ENCODE peak calls at places on chromosomes 3 and 15, in six cellular contexts. S is AG10803, A is fibroblast of villous mesenchyme, L is AG04449, Y is HL-60, Z is A549. Q is an unnamed sample.

GRCh38 chr3:13111173-13111873 is 38.1 kb upstream of the IQSEC1 start:
- DNase-seq in L (no peak), Y (no peak), Z (no peak), A (no peak), S (no peak), Q (no peak)

GRCh38 chr15:85854345-85855097 is 59.8 kb upstream of the KLHL25 start:
- DNase-seq in A (peak; percentile 58), S (peak; percentile 60), Z (peak; percentile 76), Y (peak; percentile 52), L (no peak), Q (peak; percentile 62)

GRCh38 chr15:86541540-86541939 is 461.9 kb downstream of the AGBL1 start:
- DNase-seq in A (no peak), Y (no peak), L (no peak), Z (no peak), S (no peak), Q (no peak)

GRCh38 chr3:23656199-23656598 is 149.6 kb upstream of the UBE2E1 start:
- DNase-seq in A (no peak), Z (no peak), S (no peak), L (no peak), Y (no peak), Q (no peak)

GRCh38 chr15:93515256-93516044 is 426.4 kb upstream of the RGMA start:
- DNase-seq in Z (no peak), Y (no peak), L (no peak), A (no peak), S (no peak), Q (no peak)

GRCh38 chr3:108602249-108602934 is 12.9 kb downstream of the DZIP3 start:
- DNase-seq in Y (no peak), S (no peak), L (no peak), A (no peak), Z (no peak), Q (no peak)

GRCh38 chr3:196344663-196345062 is 6.5 kb upstream of the TM4SF19 start:
- DNase-seq in S (no peak), A (no peak), Z (no peak), L (no peak), Y (peak; percentile 74), Q (no peak)

GRCh38 chr3:149600619-149601018 is 57.2 kb downstream of the WWTR1 start:
- DNase-seq in Z (no peak), Y (no peak), A (no peak), S (no peak), L (no peak), Q (no peak)

GRCh38 chr3:110526732-110527727 is 544.6 kb upstream of the NECTIN3 start:
- DNase-seq in A (peak; percentile 94), L (peak; percentile 85), Y (no peak), S (peak; percentile 95), Z (peak; percentile 44), Q (no peak)

GRCh38 chr3:142000341-142000870 is 124.0 kb downstream of the ATP1B3 start:
- DNase-seq in S (peak; percentile 23), A (no peak), Z (no peak), L (no peak), Y (no peak), Q (no peak)

GRCh38 chr3:170689218-170689874 is 103.5 kb upstream of the SLC7A14 start:
- DNase-seq in L (peak; percentile 87), Y (no peak), Z (peak; percentile 37), A (peak; percentile 64), S (peak; percentile 97), Q (no peak)

GRCh38 chr15:72778796-72779195 is 4.8 kb downstream of the ADPGK start:
- DNase-seq in L (no peak), Y (no peak), Z (no peak), A (peak; percentile 56), S (no peak), Q (no peak)

GRCh38 chr3:56389213-56389830 is 78.9 kb downstream of the ERC2 start:
- DNase-seq in L (no peak), Z (no peak), A (no peak), S (no peak), Y (no peak), Q (no peak)

GRCh38 chr15:42282344-42282743 is 9.1 kb upstream of the TMEM87A start:
- DNase-seq in L (no peak), Z (no peak), A (no peak), Y (no peak), S (no peak), Q (no peak)

DNA sequence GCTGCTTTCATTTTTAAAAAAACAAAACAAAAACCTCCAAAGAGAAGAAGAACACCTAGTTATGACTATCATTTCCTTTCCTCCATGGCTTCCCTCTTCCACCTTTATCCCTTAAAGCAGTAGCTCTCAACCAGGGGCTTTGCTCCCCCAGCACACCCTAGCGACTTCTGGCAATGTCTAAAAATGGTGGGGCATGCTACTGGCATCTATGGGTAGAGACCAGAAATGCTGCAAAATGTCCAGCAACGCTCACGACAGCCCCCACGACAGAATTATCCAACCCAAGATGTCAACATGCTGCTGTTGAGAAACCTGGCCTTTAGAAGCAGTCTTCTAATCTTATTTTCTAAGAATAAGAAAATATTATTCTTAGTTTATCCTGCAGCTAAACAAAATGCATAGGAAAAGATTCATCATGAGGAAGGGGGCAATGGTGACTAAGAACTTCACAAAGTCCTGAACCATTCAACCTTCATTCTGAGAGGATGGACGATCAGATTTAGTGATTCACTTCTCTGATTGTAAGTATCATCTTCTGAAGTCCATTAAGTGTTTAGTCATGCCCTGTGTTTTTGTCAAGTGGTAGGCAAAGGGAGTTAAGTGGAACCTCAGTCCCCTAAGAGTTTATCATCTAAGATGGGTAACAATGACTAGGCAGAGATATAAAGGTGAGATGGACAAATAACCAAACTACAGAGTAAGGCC is 81.7 kb downstream of the CCNL1 start:
- DNase-seq in S (no peak), Y (no peak), Z (no peak), A (no peak), L (no peak), Q (no peak)
- TF ChIP-seq CTCF in S (peak; percentile 2), Y (no peak), Z (no peak), A (no peak), L (no peak), Q (no peak)

DNA sequence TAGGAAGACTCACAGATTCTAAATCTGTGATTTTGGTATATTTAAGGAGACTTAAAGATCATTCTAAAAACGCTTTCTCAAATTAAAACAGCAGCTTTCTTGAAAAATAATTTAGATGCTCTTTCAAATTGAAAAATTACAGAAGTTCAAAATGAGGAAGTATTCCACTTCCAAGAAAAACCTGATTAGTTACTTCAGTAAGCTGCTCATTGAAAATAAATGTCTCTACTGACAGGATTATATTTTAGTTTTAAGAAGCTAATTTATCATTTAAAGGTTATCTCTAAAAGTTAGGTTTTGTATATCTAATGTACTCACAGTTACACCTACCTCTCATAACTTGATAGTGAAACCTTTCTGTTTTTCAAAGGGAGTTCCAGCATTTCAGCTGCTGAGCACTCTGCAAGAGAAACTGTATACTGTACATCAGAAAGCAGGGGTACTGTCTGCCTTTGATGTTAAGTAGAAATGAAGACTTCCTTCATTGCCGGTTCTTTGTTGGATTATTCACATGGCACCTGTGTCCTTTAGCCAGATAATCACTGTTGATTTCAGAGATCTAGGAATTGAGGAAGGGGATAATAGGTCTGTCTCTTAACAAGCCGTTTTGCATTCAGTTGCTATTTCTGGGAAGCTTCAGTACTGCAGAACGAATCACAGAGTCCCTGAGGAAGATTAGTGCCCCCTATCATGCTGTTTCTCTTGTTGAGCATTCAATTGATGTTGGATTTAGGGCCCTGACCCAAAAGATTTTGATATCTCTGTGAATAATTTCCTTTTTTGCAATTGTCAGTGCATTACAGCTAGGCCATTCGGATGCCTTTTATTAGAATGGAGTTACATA is 161.7 kb downstream of the TCF12 start:
- DNase-seq in A (no peak), L (no peak), Y (no peak), S (no peak), Z (no peak), Q (no peak)
- TF ChIP-seq CTCF in A (no peak), L (no peak), Y (no peak), S (no peak), Z (no peak), Q (no peak)

DNA sequence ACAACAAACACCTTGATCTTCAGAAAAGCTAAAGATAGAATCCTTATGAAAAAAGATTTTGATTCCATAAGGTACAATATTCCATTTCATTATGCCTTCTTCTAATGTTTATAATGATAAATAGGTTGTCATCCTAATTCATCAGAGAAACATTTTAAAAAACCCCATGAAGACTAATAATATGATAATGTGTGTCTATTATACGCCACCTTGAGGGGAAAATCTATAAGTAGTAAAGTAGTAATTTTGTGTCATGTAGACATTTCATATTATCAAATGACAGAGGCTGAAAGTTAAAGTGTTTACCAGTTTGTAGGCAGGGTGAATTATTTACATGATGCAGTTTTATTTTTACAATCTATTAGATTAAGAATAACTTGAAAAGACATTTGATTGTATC is 524.3 kb downstream of the GBE1 start:
- DNase-seq in Z (no peak), Y (no peak), L (no peak), A (no peak), S (no peak), Q (no peak)
- TF ChIP-seq CTCF in Z (no peak), Y (no peak), L (no peak), A (no peak), S (no peak), Q (no peak)

DNA sequence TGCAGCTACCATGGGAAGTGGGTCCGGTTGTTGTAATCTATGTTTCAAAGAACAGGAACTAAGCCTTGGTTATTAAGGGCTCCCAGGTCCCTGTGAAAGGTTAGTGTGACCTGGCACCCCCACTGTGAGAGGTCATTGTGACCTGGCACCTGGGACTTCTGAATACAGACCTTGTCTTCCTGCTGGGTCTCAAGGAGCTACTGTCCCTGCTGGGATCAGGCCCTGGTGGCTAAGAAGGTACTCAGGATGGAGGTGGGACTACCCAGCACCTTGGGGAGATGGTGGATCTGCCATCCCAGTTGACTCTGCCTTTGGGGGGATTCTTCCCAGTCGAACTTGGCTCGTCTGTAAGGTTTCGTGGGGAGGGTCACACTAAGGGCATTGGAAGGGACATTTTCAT is 10.3 kb upstream of the SLCO2A1 start:
- DNase-seq in Y (no peak), A (no peak), Z (no peak), L (no peak), S (no peak), Q (no peak)
- TF ChIP-seq CTCF in Y (no peak), A (no peak), Z (no peak), L (no peak), S (no peak), Q (no peak)

GRCh38 chr3:45225465-45226205 is 452 bp downstream of the TMEM158 start:
- DNase-seq in Y (peak; percentile 20), S (peak; percentile 27), L (no peak), A (no peak), Z (peak; percentile 6), Q (peak; percentile 63)
- TF ChIP-seq CTCF in Y (no peak), S (no peak), L (no peak), A (no peak), Z (no peak), Q (no peak)

GRCh38 chr3:5731100-5731499 is 543.6 kb downstream of the EDEM1 start:
- DNase-seq in S (no peak), Z (peak; percentile 4), Y (peak; percentile 10), L (no peak), A (no peak), Q (no peak)
- TF ChIP-seq CTCF in S (no peak), Z (peak; percentile 21), Y (peak; percentile 57), L (no peak), A (no peak), Q (peak; percentile 27)

DNA sequence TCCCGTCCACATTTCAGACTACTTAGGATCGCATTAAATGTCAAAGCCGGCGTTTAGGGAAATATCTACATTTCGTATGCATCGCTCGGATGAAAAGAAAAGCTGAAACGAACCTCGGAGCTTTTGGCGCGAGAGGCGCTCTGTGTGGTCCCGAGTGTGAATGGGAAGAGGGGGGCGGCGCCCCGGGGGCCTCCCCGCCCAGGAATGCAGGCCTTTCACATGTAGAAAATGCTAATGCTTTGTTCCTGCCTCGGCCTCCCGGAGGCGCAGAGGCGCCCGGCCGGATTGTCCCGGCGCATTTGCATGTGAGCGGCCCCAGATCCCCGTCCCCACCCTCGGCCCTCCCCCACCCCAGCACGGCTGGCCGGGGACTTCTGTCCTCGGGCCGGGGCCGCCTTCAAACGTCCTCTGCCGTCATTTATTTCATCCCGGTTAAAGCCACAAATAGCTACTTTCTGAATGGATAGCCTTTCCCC is 37.0 kb upstream of the TRIM71 start:
- DNase-seq in A (peak; percentile 30), S (peak; percentile 27), L (no peak), Y (no peak), Z (peak; percentile 65), Q (peak; percentile 82)
- TF ChIP-seq CTCF in A (no peak), S (peak; percentile 17), L (peak; percentile 12), Y (no peak), Z (no peak), Q (no peak)